ENCODE peak calls at places on chromosome 6, in six cellular contexts. K is fibroblast of mammary gland, U is skeletal muscle cell, C is fibroblast of lung, V is hepatocyte, J is GM23248. S is an unnamed sample.

GRCh38 chr6:153104220-153104619 is 26.9 kb downstream of the RGS17 start:
- DNase-seq in U (no peak), C (peak), K (peak), J (peak), V (no peak), S (peak)

GRCh38 chr6:48766349-48766748 is 655.4 kb upstream of the PTCHD4 start:
- DNase-seq in K (peak), U (peak), V (peak), C (peak), J (peak), S (peak)

GRCh38 chr6:133436652-133437051 is 195.5 kb downstream of the EYA4 start:
- DNase-seq in J (peak), C (peak), K (no peak), V (no peak), U (peak), S (no peak)

GRCh38 chr6:165936096-165936495 is 231.6 kb downstream of the TBXT start:
- DNase-seq in C (no peak), K (no peak), J (no peak), U (no peak), V (no peak), S (no peak)

GRCh38 chr6:22025468-22026159 is 271.2 kb downstream of the PRL start:
- DNase-seq in J (peak), U (peak), V (peak), C (peak), K (peak), S (peak)

GRCh38 chr6:158213925-158214674 is 46.0 kb downstream of the GTF2H5 start:
- DNase-seq in U (peak), K (peak), V (peak), J (peak), C (peak), S (peak)

GRCh38 chr6:20564777-20565176 is 30.5 kb downstream of the CDKAL1 start:
- DNase-seq in K (no peak), U (no peak), C (no peak), V (no peak), J (no peak), S (no peak)

GRCh38 chr6:17877196-17877889 is 110.1 kb downstream of the KIF13A start:
- DNase-seq in K (peak), V (no peak), J (no peak), C (peak), U (peak), S (peak)

GRCh38 chr6:3249821-3250220 is 8.9 kb upstream of the PSMG4 start:
- DNase-seq in J (no peak), C (no peak), U (no peak), K (no peak), V (no peak), S (no peak)

GRCh38 chr6:68634503-68635411 is at the start of gene ADGRB3:
- DNase-seq in C (peak), J (peak), V (peak), U (peak), K (peak), S (peak)

GRCh38 chr6:142045380-142046270 is 87.1 kb upstream of the GJE1 start:
- DNase-seq in K (peak), V (no peak), U (no peak), J (peak), C (peak), S (peak)

GRCh38 chr6:133645000-133645619 is 243.8 kb upstream of the TCF21 start:
- DNase-seq in C (peak), K (peak), J (peak), V (peak), U (no peak), S (peak)

GRCh38 chr6:150964765-150965164 is 99.3 kb downstream of the MTHFD1L start:
- DNase-seq in K (no peak), U (no peak), V (no peak), J (no peak), C (no peak), S (no peak)

GRCh38 chr6:142786476-142786875 is 158.5 kb downstream of the HIVEP2 start:
- DNase-seq in J (peak), K (peak), C (peak), U (no peak), V (no peak), S (no peak)

GRCh38 chr6:137102851-137103492 is 58.2 kb upstream of the IL20RA start:
- DNase-seq in K (no peak), U (no peak), J (no peak), V (no peak), C (no peak), S (no peak)

GRCh38 chr6:151263035-151263434 is 23.3 kb downstream of the AKAP12 start:
- DNase-seq in U (no peak), J (no peak), V (no peak), K (no peak), C (no peak), S (no peak)

GRCh38 chr6:160750276-160750689 is 48.2 kb downstream of the PLG start:
- DNase-seq in K (peak), C (no peak), V (peak), J (peak), U (no peak), S (no peak)

GRCh38 chr6:73984851-73985250 is 288.8 kb downstream of the CD109 start:
- DNase-seq in V (no peak), C (no peak), U (no peak), J (peak), K (no peak), S (no peak)

GRCh38 chr6:116648161-116648560 is 20.4 kb downstream of the ZUP1 start:
- DNase-seq in C (peak), J (no peak), K (no peak), V (no peak), U (no peak), S (peak)

GRCh38 chr6:81838724-81839425 is 86.4 kb upstream of the TENT5A start:
- DNase-seq in C (no peak), K (no peak), J (peak), V (no peak), U (no peak), S (no peak)

GRCh38 chr6:118776607-118777549 is 117.1 kb upstream of the ASF1A start:
- DNase-seq in C (peak), V (peak), U (peak), J (peak), K (peak), S (peak)

GRCh38 chr6:159761135-159761872 is 541 bp upstream of the ACAT2 start:
- DNase-seq in V (peak), J (peak), C (peak), K (peak), U (no peak), S (peak)

GRCh38 chr6:145865175-145865574 is 50.6 kb upstream of the FBXO30 start:
- DNase-seq in C (no peak), K (no peak), U (no peak), J (no peak), V (no peak), S (no peak)

GRCh38 chr6:53179961-53180651 is 31.5 kb upstream of the GCM1 start:
- DNase-seq in J (no peak), K (peak), V (peak), U (peak), C (peak), S (peak)

GRCh38 chr6:122803056-122803695 is 14.1 kb downstream of the SMPDL3A start:
- DNase-seq in V (no peak), U (no peak), J (peak), K (peak), C (peak), S (no peak)

GRCh38 chr6:150099546-150099945 is 30.6 kb upstream of the ULBP3 start:
- DNase-seq in K (no peak), V (no peak), J (no peak), C (no peak), U (no peak), S (no peak)

GRCh38 chr6:105835373-105835772 is 250.8 kb upstream of the PRDM1 start:
- DNase-seq in K (peak), V (peak), J (no peak), C (peak), U (no peak), S (peak)

GRCh38 chr6:29995346-29995777 is 53.0 kb downstream of the HLA-A start:
- DNase-seq in C (peak), V (no peak), K (peak), U (no peak), J (peak), S (peak)

GRCh38 chr6:154923199-154923869 is 71.8 kb upstream of the TIAM2 start:
- DNase-seq in K (no peak), U (no peak), V (no peak), C (peak), J (no peak), S (peak)

GRCh38 chr6:132405143-132405915 is 4.1 kb upstream of the MOXD1 start:
- DNase-seq in J (peak), K (peak), V (no peak), U (no peak), C (peak), S (peak)

GRCh38 chr6:16286151-16286522 is 47.8 kb downstream of the GMPR start:
- DNase-seq in J (peak), K (peak), V (peak), U (no peak), C (peak), S (peak)

GRCh38 chr6:100281471-100281878 is 183.2 kb downstream of the SIM1 start:
- DNase-seq in U (no peak), J (no peak), C (no peak), V (no peak), K (no peak), S (no peak)

GRCh38 chr6:149887343-149887742 is 10.6 kb downstream of the RAET1E start:
- DNase-seq in K (peak), C (peak), J (peak), V (no peak), U (no peak), S (peak)

GRCh38 chr6:2109796-2110195 is 135.6 kb downstream of the GMDS start:
- DNase-seq in C (no peak), K (no peak), U (no peak), V (no peak), J (no peak), S (peak)

GRCh38 chr6:6891074-6891754 is 216.5 kb upstream of the RREB1 start:
- DNase-seq in C (no peak), K (no peak), V (peak), J (no peak), U (no peak), S (no peak)

DNA sequence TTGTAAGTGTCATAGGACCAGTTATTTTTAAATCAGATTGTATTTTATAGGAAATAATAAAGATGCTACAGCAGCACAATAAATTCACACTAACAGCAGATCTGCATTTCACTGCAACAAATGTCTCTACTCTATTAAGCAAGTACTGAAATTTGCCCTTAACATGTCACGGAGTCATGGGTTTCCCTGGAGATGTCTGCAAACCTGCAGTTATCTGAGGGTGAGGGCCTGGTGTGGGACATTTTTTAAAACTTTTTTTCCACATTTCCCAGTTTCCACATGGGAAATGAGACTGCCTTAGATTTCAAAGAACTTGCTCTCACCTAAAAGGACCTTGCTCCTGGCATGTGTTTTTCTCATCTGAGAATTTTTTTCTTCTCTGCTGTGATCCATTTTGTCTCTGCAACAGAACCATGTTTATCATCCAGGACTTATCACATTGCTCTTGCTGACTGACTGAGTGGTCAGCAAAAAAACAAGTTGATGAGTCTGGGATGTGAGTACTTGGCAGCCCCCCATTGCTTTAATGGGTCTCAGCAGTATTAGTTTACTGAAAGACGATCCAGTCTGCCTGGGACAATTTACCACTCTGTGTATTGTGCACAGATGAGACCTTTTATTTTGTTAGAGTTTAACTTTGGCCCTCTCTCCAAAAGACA is 268.9 kb downstream of the BTBD9 start:
- DNase-seq in U (no peak), K (no peak), J (no peak), V (peak), C (no peak), S (no peak)
- H3K4me3 ChIP-seq in U (no peak), K (no peak), J (no peak), V (no peak), C (no peak), S (no peak)

DNA sequence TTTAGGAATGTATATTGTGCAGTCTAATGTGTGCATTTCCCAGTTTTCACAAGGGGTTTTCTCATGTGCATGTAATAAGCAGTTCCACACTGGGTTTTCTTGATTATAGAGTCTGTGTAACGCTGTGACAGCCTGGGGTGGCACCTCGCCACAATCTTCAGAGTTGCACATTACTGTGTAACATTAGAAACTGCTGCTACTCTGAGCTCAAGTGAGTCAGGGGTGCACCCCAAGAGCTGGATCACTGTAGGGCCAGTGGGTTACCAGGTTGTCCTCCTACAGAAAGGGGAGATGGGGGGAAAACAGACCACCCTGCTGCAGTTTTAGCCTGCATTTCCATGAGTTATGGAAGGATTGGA is 96.9 kb downstream of the RPP40 start:
- DNase-seq in C (no peak), U (no peak), V (no peak), J (peak), K (no peak), S (no peak)
- H3K4me3 ChIP-seq in C (no peak), U (no peak), V (no peak), J (peak), K (no peak), S (no peak)

GRCh38 chr6:167856999-167857660 is 30.4 kb downstream of the AFDN start:
- DNase-seq in V (peak), C (peak), K (peak), J (peak), U (peak), S (peak)
- H3K4me3 ChIP-seq in V (no peak), C (no peak), K (no peak), J (no peak), U (no peak), S (no peak)

DNA sequence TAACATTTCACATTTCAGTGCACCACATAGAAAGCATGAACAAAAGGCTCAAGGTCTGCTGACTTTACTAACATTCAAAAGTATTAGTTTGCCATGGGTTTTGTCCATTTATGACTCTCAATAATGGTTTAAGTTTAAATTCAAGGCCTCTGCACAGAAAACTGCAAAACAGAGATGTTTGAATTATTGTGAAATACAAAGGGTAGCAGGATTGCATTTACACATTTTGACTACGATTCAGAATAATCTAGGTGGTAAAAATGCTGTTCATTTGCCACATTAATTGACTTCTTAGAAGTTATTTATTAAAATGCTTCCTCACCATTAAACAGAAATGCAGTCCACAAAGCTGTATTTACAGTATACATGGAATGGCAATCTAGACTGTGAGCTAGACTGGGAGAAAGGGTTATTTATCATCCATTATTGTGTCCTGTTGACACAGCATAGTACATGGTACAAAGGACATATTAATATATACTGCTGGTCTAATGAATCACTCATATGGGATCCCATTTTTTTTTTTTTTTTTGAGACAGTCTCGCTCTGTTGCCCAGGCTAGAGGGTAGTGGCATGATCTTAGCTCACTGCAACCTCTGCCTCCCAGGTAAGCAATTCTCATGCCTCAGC is 18.0 kb downstream of the USP49 start:
- DNase-seq in K (no peak), U (no peak), C (no peak), J (no peak), V (no peak), S (no peak)
- H3K4me3 ChIP-seq in K (no peak), U (no peak), C (no peak), J (no peak), V (no peak), S (no peak)

GRCh38 chr6:34152042-34152524 is 6.2 kb upstream of the GRM4 start:
- DNase-seq in C (no peak), K (no peak), J (no peak), U (no peak), V (no peak), S (no peak)

GRCh38 chr6:34157236-34157830 is 11.4 kb upstream of the GRM4 start:
- DNase-seq in V (no peak), C (no peak), K (no peak), U (no peak), J (no peak), S (no peak)

GRCh38 chr6:34152806-34153565 is 7.1 kb upstream of the GRM4 start:
- DNase-seq in V (no peak), J (no peak), C (no peak), K (no peak), U (no peak), S (no peak)

GRCh38 chr6:34155471-34156300 is 9.8 kb upstream of the GRM4 start:
- DNase-seq in U (no peak), V (no peak), C (no peak), K (no peak), J (no peak), S (no peak)

GRCh38 chr6:34154668-34155447 is 9.0 kb upstream of the GRM4 start:
- DNase-seq in U (no peak), V (peak), C (peak), J (peak), K (peak), S (peak)
- H3K4me3 ChIP-seq in U (peak), V (no peak), C (no peak), J (peak), K (no peak), S (no peak)

GRCh38 chr6:43699564-43700186 is 12.1 kb upstream of the MRPS18A start:
- DNase-seq in C (peak), J (peak), V (peak), K (peak), U (no peak), S (no peak)
- H3K4me3 ChIP-seq in C (no peak), J (no peak), V (no peak), K (no peak), U (no peak), S (no peak)

GRCh38 chr6:112882381-112882780 is 535.3 kb downstream of the RFPL4B start:
- DNase-seq in U (no peak), V (no peak), J (no peak), K (no peak), C (peak), S (peak)

GRCh38 chr6:112877134-112878100 is 530.3 kb downstream of the RFPL4B start:
- DNase-seq in V (no peak), K (peak), U (peak), J (peak), C (peak), S (peak)

GRCh38 chr6:112881828-112882227 is 534.7 kb downstream of the RFPL4B start:
- DNase-seq in V (no peak), K (peak), J (peak), U (no peak), C (peak), S (no peak)

GRCh38 chr6:112881027-112881426 is 533.9 kb downstream of the RFPL4B start:
- DNase-seq in C (peak), K (peak), J (peak), U (peak), V (peak), S (peak)

DNA sequence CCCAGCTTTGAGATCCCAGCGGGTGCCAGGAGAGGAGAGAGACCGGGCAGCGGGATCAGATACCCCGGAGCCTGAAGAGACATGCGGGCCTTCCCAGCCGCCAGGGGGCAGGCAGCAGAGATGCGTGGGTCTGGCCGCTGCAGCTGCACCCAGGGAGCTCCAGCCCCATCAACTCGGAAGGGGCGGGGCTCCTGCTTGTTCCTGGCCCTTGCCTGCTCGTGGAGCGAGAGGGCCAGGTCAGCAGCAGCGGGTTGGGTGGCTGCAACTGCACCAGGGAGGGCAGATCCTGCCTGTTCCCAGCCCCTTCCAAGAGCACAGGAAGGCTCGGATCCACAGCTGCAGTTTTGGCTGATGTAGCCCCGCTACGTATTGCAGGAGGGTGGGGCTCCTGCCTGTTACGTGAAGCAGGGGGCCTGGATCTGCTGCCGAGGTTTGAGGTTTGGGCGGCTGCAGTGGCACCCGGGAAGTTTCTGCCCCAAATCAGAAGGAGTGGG is 532.8 kb downstream of the RFPL4B start:
- DNase-seq in V (peak), C (peak), U (no peak), J (no peak), K (peak), S (no peak)
- H3K4me3 ChIP-seq in V (peak), C (no peak), U (no peak), J (no peak), K (peak), S (no peak)

S was measured in astrocyte of the spinal cord.